ENCODE peak calls at places on chromosomes 5 and 9, in eight cellular contexts. N is activated CD8-positive, alpha-beta memory T cell treated with anti-CD3 and anti-CD28 coated beads, Interleukin-2, amount 50 U/mL, for 48 hours; E is T-helper 9 cell; G is HS-27A; F is posterior cingulate gyrus; D is LoVo; T is HTR-8/SVneo; R is iPS-NIHi11. Y is an unnamed sample.

GRCh38 chr9:792331-793260 is 48.9 kb upstream of the DMRT1 start:
- DNase-seq in N (no peak), E (no peak), G (no peak), F (no peak), D (no peak), T (no peak), R (no peak), Y (no peak)

GRCh38 chr5:115686692-115687054 is 60.8 kb upstream of the TMED7 start:
- DNase-seq in N (no peak), E (no peak), G (no peak), F (no peak), D (no peak), T (no peak), R (no peak), Y (no peak)

GRCh38 chr9:93679536-93680444 is 103.4 kb downstream of the PHF2 start:
- DNase-seq in N (peak), E (no peak), G (no peak), F (peak), D (no peak), T (no peak), R (peak), Y (no peak)

GRCh38 chr9:126952180-126952960 is 37.8 kb downstream of the RALGPS1 start:
- DNase-seq in N (no peak), E (no peak), G (no peak), F (no peak), D (no peak), T (no peak), R (no peak), Y (no peak)

GRCh38 chr5:105952875-105953274 is 1717.9 kb downstream of the EFNA5 start:
- DNase-seq in N (no peak), E (no peak), G (no peak), F (no peak), D (no peak), T (no peak), R (no peak), Y (no peak)

GRCh38 chr5:83844320-83845068 is 123.8 kb upstream of the HAPLN1 start:
- DNase-seq in N (no peak), E (no peak), G (peak), F (no peak), D (no peak), T (peak), R (peak), Y (no peak)

GRCh38 chr5:5781335-5781734 is 358.9 kb downstream of the ICE1 start:
- DNase-seq in N (no peak), E (no peak), G (no peak), F (no peak), D (no peak), T (no peak), R (no peak), Y (no peak)

GRCh38 chr5:60482301-60482700 is 217.7 kb downstream of the DEPDC1B start:
- DNase-seq in N (no peak), E (no peak), G (no peak), F (no peak), D (no peak), T (no peak), R (no peak), Y (no peak)

GRCh38 chr5:88089757-88090390 is 178.8 kb downstream of the TMEM161B start:
- DNase-seq in N (no peak), E (no peak), G (no peak), F (no peak), D (no peak), T (no peak), R (no peak), Y (no peak)